ENCODE peak calls at places on chromosomes 4 and X, in ten cellular contexts. Q is transverse colon, W is suprapubic skin, C is GM23338, P is GM12878, B is breast epithelium, G is stomach, Z is prostate gland, R is HCT116, T is HepG2. A is an unnamed sample.

GRCh38 chrX:133307637-133308485 is 89.7 kb upstream of the TFDP3 start:
- DNase-seq in Q (peak; percentile 13), R (no peak), G (no peak), W (no peak), T (no peak), C (peak; percentile 73), P (no peak), Z (no peak), B (no peak), A (no peak)

GRCh38 chr4:145180298-145181090 is at the start of gene OTUD4:
- DNase-seq in Q (peak; percentile 96), P (peak; percentile 79), C (peak; percentile 94), B (peak; percentile 91), W (peak; percentile 94), G (peak; percentile 97), Z (peak; percentile 96), R (peak; percentile 82), T (peak; percentile 87), A (peak; percentile 98)

GRCh38 chrX:133668225-133668931 is 253.1 kb upstream of the GPC4 start:
- DNase-seq in B (no peak), T (no peak), C (no peak), P (no peak), W (no peak), G (no peak), R (no peak), Z (no peak), Q (no peak), A (no peak)

GRCh38 chr4:189029961-189030360 is 890.7 kb downstream of the TRIML1 start:
- DNase-seq in B (no peak), P (no peak), R (no peak), T (no peak), Q (no peak), C (no peak), Z (no peak), G (no peak), W (no peak), A (no peak)

GRCh38 chr4:71473541-71474240 is 134.9 kb downstream of the SLC4A4 start:
- DNase-seq in Q (no peak), T (no peak), C (no peak), G (no peak), Z (no peak), W (no peak), P (no peak), R (no peak), B (no peak), A (no peak)

GRCh38 chr4:168304744-168305459 is 13.7 kb downstream of the DDX60 start:
- DNase-seq in C (no peak), P (no peak), T (no peak), G (no peak), W (no peak), Q (no peak), Z (no peak), B (no peak), R (no peak), A (no peak)

GRCh38 chrX:149962859-149963757 is 24.8 kb upstream of the EOLA2 start:
- DNase-seq in W (no peak), P (peak; percentile 5), T (peak; percentile 23), Q (peak; percentile 28), G (peak; percentile 58), C (peak; percentile 61), R (peak; percentile 45), Z (peak; percentile 28), B (no peak), A (no peak)

GRCh38 chrX:21176927-21177571 is 197.2 kb upstream of the CNKSR2 start:
- DNase-seq in Z (no peak), T (no peak), B (no peak), Q (no peak), R (no peak), W (no peak), C (no peak), G (no peak), P (no peak), A (no peak)

GRCh38 chr4:171714791-171715454 is 98.3 kb upstream of the GALNTL6 start:
- DNase-seq in C (no peak), G (no peak), W (no peak), R (no peak), Q (no peak), T (no peak), P (no peak), Z (no peak), B (no peak), A (no peak)

GRCh38 chrX:13024911-13025454 is 19.4 kb downstream of the FAM9C start:
- DNase-seq in G (no peak), W (no peak), Z (no peak), P (no peak), Q (no peak), B (no peak), T (no peak), C (no peak), R (no peak), A (no peak)

GRCh38 chrX:13026877-13027652 is 17.4 kb downstream of the FAM9C start:
- DNase-seq in G (no peak), Z (no peak), B (no peak), P (no peak), Q (no peak), R (no peak), T (no peak), C (no peak), W (no peak), A (no peak)

GRCh38 chrX:13029341-13029740 is 15.1 kb downstream of the FAM9C start:
- DNase-seq in G (peak; percentile 71), T (no peak), B (peak; percentile 53), C (no peak), P (no peak), W (no peak), Z (peak; percentile 8), Q (peak; percentile 53), R (no peak), A (no peak)

GRCh38 chrX:13029831-13030771 is 14.3 kb downstream of the FAM9C start:
- DNase-seq in P (no peak), G (no peak), C (peak; percentile 31), W (no peak), Z (no peak), T (peak; percentile 35), B (no peak), R (no peak), Q (peak; percentile 64), A (no peak)

DNA sequence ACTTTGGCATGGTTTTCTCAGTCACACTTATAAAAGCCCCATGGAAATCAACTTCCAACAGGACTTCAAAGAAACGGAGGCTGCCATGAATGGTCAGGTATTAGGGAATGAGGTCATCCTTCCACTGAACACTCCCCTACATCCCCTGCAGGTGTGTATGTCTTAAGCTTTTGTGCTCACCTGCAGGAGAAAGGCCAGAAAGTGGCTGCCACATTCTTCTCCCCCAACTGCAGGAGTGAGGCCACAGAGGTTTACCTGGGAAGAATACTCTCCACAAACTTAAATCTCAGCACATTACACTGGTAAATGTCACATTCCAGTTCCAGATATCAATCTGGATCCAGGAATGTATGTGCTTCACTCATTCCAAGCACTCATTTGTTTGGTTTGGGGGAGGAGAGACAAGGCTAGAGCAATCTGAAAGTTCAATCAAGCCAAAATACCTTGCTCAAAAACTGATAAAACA is 15.5 kb downstream of the FAM9C start:
- DNase-seq in T (peak; percentile 51), W (no peak), G (no peak), P (no peak), Q (no peak), Z (no peak), C (peak; percentile 27), R (no peak), B (no peak), A (no peak)
- H3K4me1 ChIP-seq in T (peaks cover 21% of the 10 kb centered on the region), W (peaks cover 20% of the 10 kb centered on the region), G (peaks cover 23% of the 10 kb centered on the region), P (peaks cover 49% of the 10 kb centered on the region), Q (peaks cover 13% of the 10 kb centered on the region), Z (no peaks in the 10 kb centered on the region), C (peaks cover 25% of the 10 kb centered on the region), R (peaks cover 18% of the 10 kb centered on the region), B (no peaks in the 10 kb centered on the region), A (peaks cover 16% of the 10 kb centered on the region)

DNA sequence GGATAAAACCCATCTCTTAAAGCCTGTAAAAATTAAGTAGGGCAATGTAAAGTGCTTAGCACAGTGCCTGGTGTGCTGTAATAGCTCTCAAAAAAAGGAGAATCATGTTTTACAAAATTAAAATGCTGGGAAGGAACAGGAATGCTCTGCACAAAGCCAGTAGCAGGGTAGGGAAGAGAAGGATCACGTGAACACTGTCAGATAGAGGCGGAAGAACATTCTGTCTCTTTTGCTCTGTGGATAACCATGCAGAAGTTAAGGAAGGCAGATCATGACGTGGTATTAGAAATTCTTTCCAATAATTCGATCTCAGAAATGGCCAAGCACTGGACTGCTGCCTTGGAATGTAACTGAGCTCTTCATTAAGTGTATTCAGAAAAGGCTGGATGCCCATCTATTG is 136.2 kb upstream of the PDLIM3 start:
- DNase-seq in W (no peak), Z (no peak), C (no peak), T (no peak), R (no peak), P (no peak), B (no peak), G (no peak), Q (no peak), A (no peak)
- H3K27ac ChIP-seq in W (no peak overlapping the region), Z (no peak overlapping the region), C (no peak overlapping the region), T (no peak overlapping the region), R (no peak overlapping the region), P (no peak overlapping the region), B (no peak overlapping the region), G (no peak overlapping the region), Q (peak overlapping the region; percentile 20), A (peak overlapping the region; percentile 53)

DNA sequence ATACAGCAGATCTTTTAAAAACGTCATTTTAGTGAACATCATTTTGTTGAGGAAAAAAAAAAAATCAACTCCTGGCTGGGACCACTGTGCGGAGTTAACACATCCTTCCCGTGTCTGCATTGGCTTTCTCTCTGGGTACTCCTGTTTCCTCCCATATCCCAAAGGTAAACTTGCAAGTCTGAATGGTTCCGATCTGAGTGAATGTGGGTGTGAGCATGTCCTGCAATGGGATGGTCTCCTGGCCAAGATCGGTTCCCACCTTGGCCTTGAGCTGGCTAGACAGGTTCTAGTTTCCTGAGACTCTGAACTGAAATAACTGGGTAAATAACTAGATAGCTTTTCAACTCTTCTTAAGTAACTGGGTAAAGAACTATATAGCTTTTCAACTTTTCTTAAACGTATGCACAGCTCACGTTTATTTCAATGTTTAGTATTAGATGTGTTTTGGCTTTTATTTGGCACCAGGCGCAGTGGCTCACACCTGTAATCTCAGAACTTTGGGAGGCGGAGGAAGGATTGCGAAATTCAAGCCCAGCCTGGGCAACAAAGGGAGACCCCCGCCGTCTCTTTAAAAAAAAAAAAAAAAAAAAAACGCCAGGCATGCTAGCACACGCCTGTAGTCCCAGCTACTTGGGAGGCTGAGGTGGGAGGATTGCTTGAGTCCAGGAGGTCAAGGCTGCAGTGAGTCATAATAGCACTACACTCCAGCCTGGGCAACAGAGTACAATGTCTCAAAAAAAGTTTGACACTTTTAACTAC is 14.0 kb downstream of the RBMX start:
- DNase-seq in R (no peak), C (peak; percentile 10), P (no peak), Q (no peak), T (peak; percentile 14), B (no peak), W (no peak), Z (no peak), G (no peak), A (no peak)
- TF ChIP-seq POLR2AphosphoS5 in R (no peak), C (peak; percentile 30), P (peak; percentile 55), Q (no peak), T (peak; percentile 26), B (no peak), W (no peak), Z (no peak), G (no peak), A (no peak)

DNA sequence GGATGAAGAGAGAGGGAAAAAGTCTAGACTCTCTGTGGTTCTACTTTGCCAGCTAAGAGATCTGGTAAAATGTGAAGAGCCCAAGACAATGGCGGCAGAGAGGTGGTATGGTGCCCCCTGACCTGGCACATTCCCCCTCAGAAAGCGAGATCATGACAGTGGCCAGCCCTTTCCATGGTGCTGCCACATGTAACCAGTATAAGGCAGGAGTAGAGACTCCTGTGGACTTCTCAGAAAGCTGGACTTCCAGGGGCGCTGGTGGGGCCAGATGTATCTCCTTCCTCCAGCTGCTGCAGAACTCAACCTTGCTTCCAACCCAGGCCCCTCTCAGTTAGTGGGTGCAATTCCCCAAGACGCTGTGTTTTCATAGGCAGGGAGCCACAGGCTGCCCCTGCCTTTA is 9.6 kb downstream of the CTAG1A start:
- DNase-seq in C (no peak), T (no peak), P (no peak), Q (no peak), R (no peak), B (no peak), W (no peak), Z (no peak), G (no peak), A (no peak)
- H3K4me1 ChIP-seq in C (peaks cover 11% of the 10 kb centered on the region), T (no peaks in the 10 kb centered on the region), P (no peaks in the 10 kb centered on the region), Q (no peaks in the 10 kb centered on the region), R (peaks cover 6% of the 10 kb centered on the region), B (no peaks in the 10 kb centered on the region), W (no peaks in the 10 kb centered on the region), Z (no peaks in the 10 kb centered on the region), G (no peaks in the 10 kb centered on the region), A (no peaks in the 10 kb centered on the region)